ENCODE peak calls at places on chromosomes 13 and 19, in six cellular contexts. One of them, this sample, is unnamed.

GRCh38 chr19:2613507-2614295 is 88.8 kb downstream of the GNG7 start:
- DNase-seq in kidney: peak
- DNase-seq in HCT116: no peak
- DNase-seq in CD8-positive, alpha-beta T cell: peak
- DNase-seq in ascending aorta: no peak
- DNase-seq in cardiac muscle cell: peak
- DNase-seq in this sample: no peak

GRCh38 chr13:27375686-27376326 is 48.6 kb upstream of the GTF3A start:
- DNase-seq in kidney: no peak
- DNase-seq in HCT116: peak
- DNase-seq in CD8-positive, alpha-beta T cell: peak
- DNase-seq in ascending aorta: peak
- DNase-seq in cardiac muscle cell: peak
- DNase-seq in this sample: peak

GRCh38 chr13:47188802-47189201 is 291.9 kb upstream of the HTR2A start:
- DNase-seq in kidney: no peak
- DNase-seq in HCT116: no peak
- DNase-seq in CD8-positive, alpha-beta T cell: no peak
- DNase-seq in ascending aorta: no peak
- DNase-seq in cardiac muscle cell: peak
- DNase-seq in this sample: no peak

GRCh38 chr13:99760456-99760855 is 211.1 kb downstream of the ZIC5 start:
- DNase-seq in kidney: no peak
- DNase-seq in HCT116: no peak
- DNase-seq in CD8-positive, alpha-beta T cell: no peak
- DNase-seq in ascending aorta: no peak
- DNase-seq in cardiac muscle cell: no peak
- DNase-seq in this sample: no peak

GRCh38 chr19:19554074-19555023 is 16.3 kb downstream of the CILP2 start:
- DNase-seq in kidney: peak
- DNase-seq in HCT116: no peak
- DNase-seq in CD8-positive, alpha-beta T cell: peak
- DNase-seq in ascending aorta: no peak
- DNase-seq in cardiac muscle cell: peak
- DNase-seq in this sample: peak

GRCh38 chr19:48625891-48626327 is 6.6 kb downstream of the SPHK2 start:
- DNase-seq in kidney: peak
- DNase-seq in HCT116: no peak
- DNase-seq in CD8-positive, alpha-beta T cell: no peak
- DNase-seq in ascending aorta: no peak
- DNase-seq in cardiac muscle cell: no peak
- DNase-seq in this sample: no peak

GRCh38 chr13:109963384-109963783 is 177.0 kb upstream of the IRS2 start:
- DNase-seq in kidney: no peak
- DNase-seq in HCT116: no peak
- DNase-seq in CD8-positive, alpha-beta T cell: no peak
- DNase-seq in ascending aorta: no peak
- DNase-seq in cardiac muscle cell: no peak
- DNase-seq in this sample: no peak

GRCh38 chr19:38452430-38453366 is 19.2 kb downstream of the RYR1 start:
- DNase-seq in kidney: no peak
- DNase-seq in HCT116: peak
- DNase-seq in CD8-positive, alpha-beta T cell: no peak
- DNase-seq in ascending aorta: no peak
- DNase-seq in cardiac muscle cell: no peak
- DNase-seq in this sample: peak

GRCh38 chr19:42794751-42795150 is 29.3 kb upstream of the PSG8 start:
- DNase-seq in kidney: no peak
- DNase-seq in HCT116: no peak
- DNase-seq in CD8-positive, alpha-beta T cell: no peak
- DNase-seq in ascending aorta: no peak
- DNase-seq in cardiac muscle cell: no peak
- DNase-seq in this sample: no peak

DNA sequence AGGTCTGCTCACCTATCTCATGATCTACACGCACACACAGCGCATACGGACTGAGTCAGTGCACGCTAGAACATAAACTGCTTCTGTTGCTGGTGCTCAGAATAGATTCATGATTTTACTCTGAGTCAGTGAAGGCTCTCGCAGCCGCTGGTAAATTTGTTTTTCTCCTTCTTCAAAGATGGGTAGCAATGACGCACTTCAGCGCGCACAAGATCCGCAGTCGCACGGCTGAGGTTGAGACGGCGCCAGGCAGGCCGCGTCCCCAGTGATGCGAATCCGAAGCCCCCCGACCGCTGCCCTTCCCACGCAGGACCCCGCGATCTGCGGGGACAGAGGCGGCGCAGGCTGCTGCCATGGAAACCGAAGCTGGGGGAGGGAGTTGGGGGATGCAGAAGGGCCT is 103.7 kb upstream of the USP29 start:
- DNase-seq in kidney: no peak
- DNase-seq in HCT116: no peak
- DNase-seq in CD8-positive, alpha-beta T cell: no peak
- DNase-seq in ascending aorta: no peak
- DNase-seq in cardiac muscle cell: no peak
- DNase-seq in this sample: no peak
- H3K4me3 ChIP-seq in kidney: no peak
- H3K4me3 ChIP-seq in HCT116: no peak
- H3K4me3 ChIP-seq in CD8-positive, alpha-beta T cell: no peak
- H3K4me3 ChIP-seq in ascending aorta: no peak
- H3K4me3 ChIP-seq in cardiac muscle cell: no peak
- H3K4me3 ChIP-seq in this sample: no peak

GRCh38 chr19:45762870-45763631 is 6.0 kb downstream of the SIX5 start:
- DNase-seq in kidney: no peak
- DNase-seq in HCT116: no peak
- DNase-seq in CD8-positive, alpha-beta T cell: no peak
- DNase-seq in ascending aorta: no peak
- DNase-seq in cardiac muscle cell: no peak
- DNase-seq in this sample: no peak

GRCh38 chr19:45764947-45765346 is 4.1 kb downstream of the SIX5 start:
- DNase-seq in kidney: no peak
- DNase-seq in HCT116: no peak
- DNase-seq in CD8-positive, alpha-beta T cell: no peak
- DNase-seq in ascending aorta: no peak
- DNase-seq in cardiac muscle cell: no peak
- DNase-seq in this sample: no peak

GRCh38 chr19:45765365-45766292 is 3.4 kb downstream of the SIX5 start:
- DNase-seq in kidney: no peak
- DNase-seq in HCT116: no peak
- DNase-seq in CD8-positive, alpha-beta T cell: no peak
- DNase-seq in ascending aorta: no peak
- DNase-seq in cardiac muscle cell: no peak
- DNase-seq in this sample: no peak

GRCh38 chr19:45763691-45764294 is 5.3 kb downstream of the SIX5 start:
- DNase-seq in kidney: no peak
- DNase-seq in HCT116: no peak
- DNase-seq in CD8-positive, alpha-beta T cell: no peak
- DNase-seq in ascending aorta: no peak
- DNase-seq in cardiac muscle cell: peak
- DNase-seq in this sample: no peak

GRCh38 chr19:45764487-45764886 is 4.6 kb downstream of the SIX5 start:
- DNase-seq in kidney: no peak
- DNase-seq in HCT116: no peak
- DNase-seq in CD8-positive, alpha-beta T cell: no peak
- DNase-seq in ascending aorta: no peak
- DNase-seq in cardiac muscle cell: no peak
- DNase-seq in this sample: no peak
- TF ChIP-seq CTCF in kidney: no peak
- TF ChIP-seq CTCF in HCT116: no peak
- TF ChIP-seq CTCF in CD8-positive, alpha-beta T cell: no peak
- TF ChIP-seq CTCF in ascending aorta: no peak
- TF ChIP-seq CTCF in cardiac muscle cell: no peak
- TF ChIP-seq CTCF in this sample: no peak

GRCh38 chr13:30108913-30109237 is 198.5 kb downstream of the KATNAL1 start:
- DNase-seq in kidney: peak
- DNase-seq in HCT116: no peak
- DNase-seq in CD8-positive, alpha-beta T cell: no peak
- DNase-seq in ascending aorta: no peak
- DNase-seq in cardiac muscle cell: no peak
- DNase-seq in this sample: no peak

GRCh38 chr13:30108216-30108912 is 199.0 kb downstream of the KATNAL1 start:
- DNase-seq in kidney: no peak
- DNase-seq in HCT116: no peak
- DNase-seq in CD8-positive, alpha-beta T cell: no peak
- DNase-seq in ascending aorta: no peak
- DNase-seq in cardiac muscle cell: no peak
- DNase-seq in this sample: no peak

GRCh38 chr13:30105381-30105780 is 202.0 kb downstream of the KATNAL1 start:
- DNase-seq in kidney: no peak
- DNase-seq in HCT116: no peak
- DNase-seq in CD8-positive, alpha-beta T cell: no peak
- DNase-seq in ascending aorta: no peak
- DNase-seq in cardiac muscle cell: no peak
- DNase-seq in this sample: peak

GRCh38 chr13:30107536-30108136 is 199.7 kb downstream of the KATNAL1 start:
- DNase-seq in kidney: no peak
- DNase-seq in HCT116: no peak
- DNase-seq in CD8-positive, alpha-beta T cell: no peak
- DNase-seq in ascending aorta: no peak
- DNase-seq in cardiac muscle cell: peak
- DNase-seq in this sample: no peak

GRCh38 chr13:30107126-30107525 is 200.2 kb downstream of the KATNAL1 start:
- DNase-seq in kidney: no peak
- DNase-seq in HCT116: no peak
- DNase-seq in CD8-positive, alpha-beta T cell: no peak
- DNase-seq in ascending aorta: no peak
- DNase-seq in cardiac muscle cell: no peak
- DNase-seq in this sample: no peak
- H3K4me3 ChIP-seq in kidney: no peak
- H3K4me3 ChIP-seq in HCT116: no peak
- H3K4me3 ChIP-seq in CD8-positive, alpha-beta T cell: no peak
- H3K4me3 ChIP-seq in ascending aorta: no peak
- H3K4me3 ChIP-seq in cardiac muscle cell: no peak
- H3K4me3 ChIP-seq in this sample: no peak

GRCh38 chr13:43981091-43981490 is 101.4 kb downstream of the LACC1 start:
- DNase-seq in kidney: no peak
- DNase-seq in HCT116: no peak
- DNase-seq in CD8-positive, alpha-beta T cell: no peak
- DNase-seq in ascending aorta: no peak
- DNase-seq in cardiac muscle cell: no peak
- DNase-seq in this sample: no peak
- TF ChIP-seq CTCF in kidney: no peak
- TF ChIP-seq CTCF in HCT116: no peak
- TF ChIP-seq CTCF in CD8-positive, alpha-beta T cell: no peak
- TF ChIP-seq CTCF in ascending aorta: no peak
- TF ChIP-seq CTCF in cardiac muscle cell: no peak
- TF ChIP-seq CTCF in this sample: no peak

DNA sequence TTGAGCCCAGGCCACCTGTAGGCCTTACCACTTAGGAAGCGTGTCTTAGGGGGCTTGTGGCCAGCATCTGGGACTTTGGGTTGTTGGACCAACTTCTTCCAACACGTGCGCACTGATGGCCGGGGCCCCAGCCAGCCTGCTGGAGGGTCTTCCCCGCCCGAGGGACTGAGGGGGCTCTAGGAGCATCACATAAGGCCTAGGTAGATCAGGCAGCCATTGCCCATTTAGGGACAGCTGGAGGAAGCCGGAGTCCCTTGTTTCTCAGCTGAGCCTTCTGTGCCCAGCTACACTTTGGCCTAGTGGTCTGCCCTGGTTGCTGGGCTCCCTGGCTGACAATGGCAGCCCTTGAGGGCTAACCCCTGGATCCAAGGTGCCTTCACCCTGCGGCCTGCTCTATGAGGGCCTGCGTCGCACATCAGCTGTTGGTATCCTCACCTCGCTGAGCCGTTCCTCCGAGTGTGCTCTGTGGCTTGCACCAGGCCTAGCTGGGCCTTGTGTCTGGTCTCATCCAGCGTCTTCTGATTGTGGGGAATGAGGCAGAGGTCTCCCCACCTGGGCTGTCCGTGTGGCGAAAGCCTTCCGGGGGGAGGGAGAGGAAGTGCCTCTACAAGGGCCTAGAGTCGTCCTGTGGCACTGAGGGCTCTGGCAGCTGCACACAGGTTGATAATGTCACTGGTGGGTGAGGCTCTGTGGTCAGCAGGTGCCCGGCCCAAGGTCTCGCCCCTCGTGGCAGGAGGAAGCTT is 1.3 kb downstream of the RAB11B start:
- DNase-seq in kidney: peak
- DNase-seq in HCT116: no peak
- DNase-seq in CD8-positive, alpha-beta T cell: no peak
- DNase-seq in ascending aorta: no peak
- DNase-seq in cardiac muscle cell: no peak
- DNase-seq in this sample: no peak
- H3K4me3 ChIP-seq in kidney: peak
- H3K4me3 ChIP-seq in HCT116: peak
- H3K4me3 ChIP-seq in CD8-positive, alpha-beta T cell: peak
- H3K4me3 ChIP-seq in ascending aorta: peak
- H3K4me3 ChIP-seq in cardiac muscle cell: no peak
- H3K4me3 ChIP-seq in this sample: no peak

GRCh38 chr13:113099142-113099541 is 6.4 kb upstream of the F7 start:
- DNase-seq in kidney: no peak
- DNase-seq in HCT116: no peak
- DNase-seq in CD8-positive, alpha-beta T cell: no peak
- DNase-seq in ascending aorta: no peak
- DNase-seq in cardiac muscle cell: no peak
- DNase-seq in this sample: no peak

GRCh38 chr13:113096052-113096744 is 9.4 kb upstream of the F7 start:
- DNase-seq in kidney: peak
- DNase-seq in HCT116: no peak
- DNase-seq in CD8-positive, alpha-beta T cell: no peak
- DNase-seq in ascending aorta: no peak
- DNase-seq in cardiac muscle cell: no peak
- DNase-seq in this sample: no peak

GRCh38 chr13:113096745-113097305 is 8.8 kb upstream of the F7 start:
- DNase-seq in kidney: no peak
- DNase-seq in HCT116: no peak
- DNase-seq in CD8-positive, alpha-beta T cell: no peak
- DNase-seq in ascending aorta: no peak
- DNase-seq in cardiac muscle cell: no peak
- DNase-seq in this sample: no peak

GRCh38 chr13:113097651-113098050 is 7.9 kb upstream of the F7 start:
- DNase-seq in kidney: no peak
- DNase-seq in HCT116: no peak
- DNase-seq in CD8-positive, alpha-beta T cell: no peak
- DNase-seq in ascending aorta: no peak
- DNase-seq in cardiac muscle cell: no peak
- DNase-seq in this sample: no peak

DNA sequence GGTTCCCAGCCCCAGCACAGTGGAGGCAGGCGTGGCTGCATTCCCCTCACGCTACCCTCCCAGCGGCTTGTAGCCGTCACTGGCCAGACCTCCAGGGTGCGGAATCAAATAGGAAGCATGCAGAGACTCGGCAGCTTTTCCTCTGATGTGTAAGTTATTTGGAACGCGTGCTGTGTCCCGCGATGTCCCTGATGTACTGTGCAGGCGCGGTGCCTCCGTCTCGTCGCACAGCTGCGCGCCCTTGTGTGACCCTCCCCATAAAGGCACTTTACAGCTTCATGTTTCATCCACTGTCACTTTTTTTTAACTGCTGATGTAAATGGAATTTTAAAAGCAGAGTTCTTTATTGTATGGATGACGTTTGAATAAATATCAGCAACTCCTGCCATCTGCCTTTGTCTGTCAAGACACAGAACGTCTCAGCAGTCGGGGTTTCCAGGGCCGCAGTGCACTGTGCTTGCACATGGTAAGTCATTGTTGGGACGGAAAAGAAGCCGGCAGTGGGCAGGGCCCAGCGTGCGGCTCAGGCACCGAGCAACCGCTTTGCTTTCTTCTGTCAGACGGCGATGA is 7.3 kb upstream of the F7 start:
- DNase-seq in kidney: no peak
- DNase-seq in HCT116: no peak
- DNase-seq in CD8-positive, alpha-beta T cell: no peak
- DNase-seq in ascending aorta: no peak
- DNase-seq in cardiac muscle cell: no peak
- DNase-seq in this sample: no peak
- TF ChIP-seq CTCF in kidney: no peak
- TF ChIP-seq CTCF in HCT116: no peak
- TF ChIP-seq CTCF in CD8-positive, alpha-beta T cell: no peak
- TF ChIP-seq CTCF in ascending aorta: no peak
- TF ChIP-seq CTCF in cardiac muscle cell: no peak
- TF ChIP-seq CTCF in this sample: no peak

This sample was measured in testis.